ENCODE peak calls at places on chromosomes 16 and 17, in nine cellular contexts. One of them, this sample, is unnamed.

GRCh38 chr16:66905633-66906539 is 12.8 kb downstream of the CDH16 start:
- DNase-seq in sigmoid colon: no peak
- DNase-seq in upper lobe of left lung: no peak
- DNase-seq in HepG2: peak
- DNase-seq in H1: no peak
- DNase-seq in transverse colon: peak
- DNase-seq in suprapubic skin: no peak
- DNase-seq in esophagus muscularis mucosa: no peak
- DNase-seq in GM12878: no peak
- DNase-seq in this sample: peak

GRCh38 chr17:48631693-48632578 is 5.8 kb upstream of the HOXB9 start:
- DNase-seq in sigmoid colon: peak
- DNase-seq in upper lobe of left lung: no peak
- DNase-seq in HepG2: no peak
- DNase-seq in H1: no peak
- DNase-seq in transverse colon: no peak
- DNase-seq in suprapubic skin: peak
- DNase-seq in esophagus muscularis mucosa: no peak
- DNase-seq in GM12878: no peak
- DNase-seq in this sample: no peak

GRCh38 chr16:67727521-67728485 is 8.7 kb upstream of the GFOD2 start:
- DNase-seq in sigmoid colon: peak
- DNase-seq in upper lobe of left lung: no peak
- DNase-seq in HepG2: no peak
- DNase-seq in H1: no peak
- DNase-seq in transverse colon: no peak
- DNase-seq in suprapubic skin: no peak
- DNase-seq in esophagus muscularis mucosa: no peak
- DNase-seq in GM12878: no peak
- DNase-seq in this sample: no peak

GRCh38 chr17:76585048-76585648 is 512 bp downstream of the ST6GALNAC2 start:
- DNase-seq in sigmoid colon: peak
- DNase-seq in upper lobe of left lung: peak
- DNase-seq in HepG2: no peak
- DNase-seq in H1: peak
- DNase-seq in transverse colon: peak
- DNase-seq in suprapubic skin: no peak
- DNase-seq in esophagus muscularis mucosa: no peak
- DNase-seq in GM12878: no peak
- DNase-seq in this sample: peak

GRCh38 chr17:17021194-17021863 is 20.9 kb upstream of the MPRIP start:
- DNase-seq in sigmoid colon: no peak
- DNase-seq in upper lobe of left lung: peak
- DNase-seq in HepG2: peak
- DNase-seq in H1: no peak
- DNase-seq in transverse colon: peak
- DNase-seq in suprapubic skin: no peak
- DNase-seq in esophagus muscularis mucosa: no peak
- DNase-seq in GM12878: no peak
- DNase-seq in this sample: peak

GRCh38 chr17:75814900-75815373 is 29.3 kb downstream of the UNC13D start:
- DNase-seq in sigmoid colon: no peak
- DNase-seq in upper lobe of left lung: no peak
- DNase-seq in HepG2: no peak
- DNase-seq in H1: no peak
- DNase-seq in transverse colon: no peak
- DNase-seq in suprapubic skin: peak
- DNase-seq in esophagus muscularis mucosa: no peak
- DNase-seq in GM12878: no peak
- DNase-seq in this sample: no peak

GRCh38 chr16:84680843-84681629 is 18.8 kb upstream of the USP10 start:
- DNase-seq in sigmoid colon: no peak
- DNase-seq in upper lobe of left lung: no peak
- DNase-seq in HepG2: no peak
- DNase-seq in H1: no peak
- DNase-seq in transverse colon: no peak
- DNase-seq in suprapubic skin: no peak
- DNase-seq in esophagus muscularis mucosa: no peak
- DNase-seq in GM12878: no peak
- DNase-seq in this sample: no peak

GRCh38 chr17:48025904-48026502 is 11.6 kb downstream of the COPZ2 start:
- DNase-seq in sigmoid colon: no peak
- DNase-seq in upper lobe of left lung: no peak
- DNase-seq in HepG2: no peak
- DNase-seq in H1: peak
- DNase-seq in transverse colon: no peak
- DNase-seq in suprapubic skin: no peak
- DNase-seq in esophagus muscularis mucosa: no peak
- DNase-seq in GM12878: no peak
- DNase-seq in this sample: no peak

GRCh38 chr17:83031321-83031945 is 48.0 kb upstream of the METRNL start:
- DNase-seq in sigmoid colon: peak
- DNase-seq in upper lobe of left lung: peak
- DNase-seq in HepG2: no peak
- DNase-seq in H1: no peak
- DNase-seq in transverse colon: no peak
- DNase-seq in suprapubic skin: no peak
- DNase-seq in esophagus muscularis mucosa: no peak
- DNase-seq in GM12878: no peak
- DNase-seq in this sample: peak

GRCh38 chr16:55506083-55506482 is 2.8 kb upstream of the LPCAT2 start:
- DNase-seq in sigmoid colon: no peak
- DNase-seq in upper lobe of left lung: no peak
- DNase-seq in HepG2: peak
- DNase-seq in H1: no peak
- DNase-seq in transverse colon: no peak
- DNase-seq in suprapubic skin: no peak
- DNase-seq in esophagus muscularis mucosa: no peak
- DNase-seq in GM12878: no peak
- DNase-seq in this sample: no peak

GRCh38 chr17:16361874-16362273 is 8.6 kb upstream of the CENPV start:
- DNase-seq in sigmoid colon: peak
- DNase-seq in upper lobe of left lung: no peak
- DNase-seq in HepG2: no peak
- DNase-seq in H1: no peak
- DNase-seq in transverse colon: no peak
- DNase-seq in suprapubic skin: no peak
- DNase-seq in esophagus muscularis mucosa: no peak
- DNase-seq in GM12878: no peak
- DNase-seq in this sample: no peak

GRCh38 chr16:53417011-53417410 is 17.3 kb upstream of the RBL2 start:
- DNase-seq in sigmoid colon: no peak
- DNase-seq in upper lobe of left lung: no peak
- DNase-seq in HepG2: no peak
- DNase-seq in H1: no peak
- DNase-seq in transverse colon: no peak
- DNase-seq in suprapubic skin: no peak
- DNase-seq in esophagus muscularis mucosa: no peak
- DNase-seq in GM12878: no peak
- DNase-seq in this sample: no peak

DNA sequence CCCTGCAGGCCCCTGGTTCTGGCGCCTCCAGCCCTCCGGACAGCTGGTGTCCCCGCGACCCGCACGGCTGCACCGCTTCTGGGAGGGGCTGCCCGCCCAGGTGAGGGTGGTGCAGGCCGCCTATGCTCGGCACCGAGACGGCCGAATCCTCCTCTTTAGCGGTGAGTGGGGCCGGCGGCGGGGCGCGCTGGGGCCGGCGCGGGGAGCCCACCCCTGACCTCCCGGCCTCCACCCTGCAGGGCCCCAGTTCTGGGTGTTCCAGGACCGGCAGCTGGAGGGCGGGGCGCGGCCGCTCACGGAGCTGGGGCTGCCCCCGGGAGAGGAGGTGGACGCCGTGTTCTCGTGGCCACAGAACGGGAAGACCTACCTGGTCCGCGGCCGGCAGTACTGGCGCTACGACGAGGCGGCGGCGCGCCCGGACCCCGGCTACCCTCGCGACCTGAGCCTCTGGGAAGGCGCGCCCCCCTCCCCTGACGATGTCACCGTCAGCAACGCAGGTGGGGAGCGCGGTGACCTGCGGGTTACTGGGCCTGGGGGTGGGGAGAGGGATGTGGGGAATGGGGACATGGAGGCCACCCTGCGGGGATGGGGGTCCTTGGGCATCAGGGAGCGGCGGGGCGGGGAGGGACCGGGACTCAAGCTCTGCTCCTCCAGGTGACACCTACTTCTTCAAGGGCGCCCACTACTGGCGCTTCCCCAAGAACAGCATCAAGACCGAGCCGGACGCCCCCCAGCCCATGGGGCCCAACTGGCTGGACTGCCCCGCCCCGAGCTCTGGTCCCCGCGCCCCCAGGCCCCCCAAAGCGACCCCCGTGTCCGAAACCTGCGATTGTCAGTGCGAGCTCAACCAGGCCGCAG is 7.0 kb upstream of the IL32 start:
- DNase-seq in sigmoid colon: peak
- DNase-seq in upper lobe of left lung: peak
- DNase-seq in HepG2: peak
- DNase-seq in H1: peak
- DNase-seq in transverse colon: peak
- DNase-seq in suprapubic skin: no peak
- DNase-seq in esophagus muscularis mucosa: no peak
- DNase-seq in GM12878: no peak
- DNase-seq in this sample: peak
- TF ChIP-seq EP300 in sigmoid colon: no peak
- TF ChIP-seq EP300 in upper lobe of left lung: no peak
- TF ChIP-seq EP300 in HepG2: no peak
- TF ChIP-seq EP300 in H1: no peak
- TF ChIP-seq EP300 in transverse colon: no peak
- TF ChIP-seq EP300 in suprapubic skin: no peak
- TF ChIP-seq EP300 in esophagus muscularis mucosa: no peak
- TF ChIP-seq EP300 in GM12878: no peak
- TF ChIP-seq EP300 in this sample: no peak

GRCh38 chr16:81650982-81651562 is 128.0 kb upstream of the PLCG2 start:
- DNase-seq in sigmoid colon: peak
- DNase-seq in upper lobe of left lung: peak
- DNase-seq in HepG2: no peak
- DNase-seq in H1: peak
- DNase-seq in transverse colon: peak
- DNase-seq in suprapubic skin: no peak
- DNase-seq in esophagus muscularis mucosa: no peak
- DNase-seq in GM12878: no peak
- DNase-seq in this sample: peak
- TF ChIP-seq POLR2AphosphoS5 in sigmoid colon: peak
- TF ChIP-seq POLR2AphosphoS5 in upper lobe of left lung: peak
- TF ChIP-seq POLR2AphosphoS5 in HepG2: no peak
- TF ChIP-seq POLR2AphosphoS5 in H1: no peak
- TF ChIP-seq POLR2AphosphoS5 in transverse colon: peak
- TF ChIP-seq POLR2AphosphoS5 in suprapubic skin: no peak
- TF ChIP-seq POLR2AphosphoS5 in esophagus muscularis mucosa: peak
- TF ChIP-seq POLR2AphosphoS5 in GM12878: no peak
- TF ChIP-seq POLR2AphosphoS5 in this sample: peak

DNA sequence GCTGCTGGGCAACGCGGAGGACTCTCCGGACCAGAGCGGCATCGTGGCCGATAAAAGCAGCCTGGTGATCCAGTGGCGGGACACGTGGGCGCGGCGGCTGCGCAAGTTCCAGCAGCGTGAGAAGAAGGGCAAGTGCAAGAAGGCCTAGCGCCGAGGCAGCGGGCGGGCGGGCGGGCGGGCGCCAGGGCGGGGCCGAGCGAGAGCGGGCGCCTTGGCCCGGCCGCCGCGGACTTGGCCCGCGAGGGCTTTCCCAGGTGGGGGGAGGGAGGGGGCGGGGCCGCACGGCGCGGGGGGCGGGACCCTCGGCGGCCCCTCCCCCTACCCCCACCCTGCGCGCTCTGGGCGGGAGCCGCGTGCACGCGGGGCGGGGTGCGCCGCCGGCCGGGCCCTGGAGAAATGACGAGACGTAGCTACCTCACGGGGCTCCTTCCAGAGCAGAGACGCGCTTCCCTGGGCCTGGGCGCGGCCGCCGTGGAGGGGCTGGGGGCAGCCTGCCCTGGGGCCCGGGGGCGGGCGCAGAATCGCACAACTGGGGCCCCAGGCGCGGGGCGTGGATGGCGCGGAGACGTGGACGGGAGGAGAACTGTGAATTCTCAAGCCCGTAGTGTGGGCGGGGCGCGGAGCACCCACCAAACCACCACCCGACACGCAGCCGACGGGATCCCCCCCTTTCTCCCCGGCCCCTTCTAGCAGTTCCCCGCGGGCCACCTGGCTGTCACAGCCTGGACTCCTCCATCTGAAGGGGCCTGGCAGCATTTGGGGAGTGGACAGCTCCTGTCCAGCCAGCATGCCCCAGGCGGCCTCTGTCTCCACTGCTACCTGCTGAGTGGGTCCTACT is 218.7 kb downstream of the NTN1 start:
- DNase-seq in sigmoid colon: peak
- DNase-seq in upper lobe of left lung: peak
- DNase-seq in HepG2: no peak
- DNase-seq in H1: peak
- DNase-seq in transverse colon: peak
- DNase-seq in suprapubic skin: peak
- DNase-seq in esophagus muscularis mucosa: no peak
- DNase-seq in GM12878: no peak
- DNase-seq in this sample: peak
- TF ChIP-seq POLR2A in sigmoid colon: no peak
- TF ChIP-seq POLR2A in upper lobe of left lung: no peak
- TF ChIP-seq POLR2A in HepG2: no peak
- TF ChIP-seq POLR2A in H1: no peak
- TF ChIP-seq POLR2A in transverse colon: peak
- TF ChIP-seq POLR2A in suprapubic skin: no peak
- TF ChIP-seq POLR2A in esophagus muscularis mucosa: peak
- TF ChIP-seq POLR2A in GM12878: peak
- TF ChIP-seq POLR2A in this sample: no peak

DNA sequence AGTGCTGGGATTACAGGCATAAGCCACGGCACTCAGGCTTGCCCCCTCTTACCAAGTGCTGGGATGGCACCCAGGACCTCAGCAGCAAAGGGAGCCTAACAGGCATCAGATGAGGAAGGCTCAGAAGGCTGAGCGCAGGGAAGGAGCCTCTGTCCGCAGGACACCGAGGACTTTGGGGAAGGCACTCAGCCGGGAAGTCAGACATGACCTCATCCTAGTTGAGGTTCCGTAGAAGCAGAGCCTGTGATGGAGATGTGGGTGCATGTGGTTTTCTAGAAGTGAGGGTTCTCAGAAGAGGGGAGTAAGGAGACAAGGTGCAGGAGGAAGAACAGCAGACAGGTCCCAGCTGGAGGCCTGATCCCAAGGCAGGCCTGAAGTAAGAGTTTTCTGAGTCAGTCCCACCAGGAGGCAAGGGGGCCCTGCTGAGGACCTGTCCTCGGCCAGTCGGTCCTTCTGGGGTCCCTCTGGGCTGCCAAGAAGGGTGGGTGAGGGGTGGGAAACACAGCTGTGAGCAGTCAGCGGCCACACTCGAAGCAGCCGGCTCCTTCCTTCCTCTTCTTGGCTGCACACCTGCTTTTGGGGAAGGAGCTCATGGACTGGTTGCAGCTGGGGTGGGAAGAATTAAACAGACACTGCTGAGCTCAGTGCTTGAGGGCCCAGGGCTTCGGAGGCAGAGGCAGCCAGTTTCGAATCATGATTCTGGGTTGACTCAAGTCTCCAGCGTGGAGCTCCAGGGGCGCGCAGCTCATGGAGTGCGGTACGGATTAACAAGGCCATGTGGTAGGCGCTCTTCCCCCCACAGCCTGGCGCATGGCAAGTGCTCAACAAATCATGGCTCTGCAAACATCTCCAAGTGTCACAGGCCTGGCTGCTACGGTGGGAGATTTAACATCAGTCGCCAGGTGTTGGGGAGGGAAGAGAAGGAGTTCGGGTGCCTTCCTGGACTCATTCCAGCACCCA is 38.9 kb upstream of the SNN start:
- DNase-seq in sigmoid colon: peak
- DNase-seq in upper lobe of left lung: no peak
- DNase-seq in HepG2: no peak
- DNase-seq in H1: no peak
- DNase-seq in transverse colon: no peak
- DNase-seq in suprapubic skin: no peak
- DNase-seq in esophagus muscularis mucosa: no peak
- DNase-seq in GM12878: no peak
- DNase-seq in this sample: no peak
- TF ChIP-seq EP300 in sigmoid colon: no peak
- TF ChIP-seq EP300 in upper lobe of left lung: peak
- TF ChIP-seq EP300 in HepG2: no peak
- TF ChIP-seq EP300 in H1: no peak
- TF ChIP-seq EP300 in transverse colon: no peak
- TF ChIP-seq EP300 in suprapubic skin: no peak
- TF ChIP-seq EP300 in esophagus muscularis mucosa: no peak
- TF ChIP-seq EP300 in GM12878: no peak
- TF ChIP-seq EP300 in this sample: no peak